ENCODE peak calls at places on chromosomes 6 and 20, in seven cellular contexts. One of them, this sample, is unnamed.

GRCh38 chr6:137927777-137928218 is 60.7 kb downstream of the TNFAIP3 start:
- DNase-seq in psoas muscle: no peak
- DNase-seq in T-helper 17 cell: peak; percentile 76
- DNase-seq in NCI-H2029: no peak
- DNase-seq in D721Med: no peak
- DNase-seq in MG63: peak; percentile 4
- DNase-seq in SW 1271: no peak
- DNase-seq in this sample: no peak

GRCh38 chr20:18739785-18740184 is 73.8 kb upstream of the SCP2D1 start:
- DNase-seq in psoas muscle: no peak
- DNase-seq in D721Med: no peak
- DNase-seq in NCI-H2029: no peak
- DNase-seq in SW 1271: no peak
- DNase-seq in T-helper 17 cell: no peak
- DNase-seq in MG63: peak; percentile 27
- DNase-seq in this sample: peak; percentile 99

GRCh38 chr6:63259153-63259552 is 47.9 kb downstream of the FKBP1C start:
- DNase-seq in psoas muscle: no peak
- DNase-seq in T-helper 17 cell: no peak
- DNase-seq in D721Med: no peak
- DNase-seq in MG63: no peak
- DNase-seq in NCI-H2029: no peak
- DNase-seq in SW 1271: no peak
- DNase-seq in this sample: no peak

GRCh38 chr6:75759207-75759606 is 10.2 kb downstream of the MYO6 start:
- DNase-seq in D721Med: no peak
- DNase-seq in T-helper 17 cell: no peak
- DNase-seq in MG63: no peak
- DNase-seq in psoas muscle: no peak
- DNase-seq in SW 1271: no peak
- DNase-seq in NCI-H2029: no peak
- DNase-seq in this sample: no peak

GRCh38 chr20:23546435-23547144 is 21.7 kb downstream of the CST9L start:
- DNase-seq in psoas muscle: no peak
- DNase-seq in NCI-H2029: no peak
- DNase-seq in MG63: no peak
- DNase-seq in T-helper 17 cell: no peak
- DNase-seq in SW 1271: no peak
- DNase-seq in D721Med: no peak
- DNase-seq in this sample: no peak

GRCh38 chr6:113644861-113645575 is 212.1 kb upstream of the MARCKS start:
- DNase-seq in MG63: no peak
- DNase-seq in psoas muscle: no peak
- DNase-seq in D721Med: no peak
- DNase-seq in SW 1271: no peak
- DNase-seq in T-helper 17 cell: no peak
- DNase-seq in NCI-H2029: no peak
- DNase-seq in this sample: peak; percentile 99

GRCh38 chr6:163405412-163406309 is 8.9 kb upstream of the QKI start:
- DNase-seq in T-helper 17 cell: no peak
- DNase-seq in D721Med: no peak
- DNase-seq in MG63: peak; percentile 38
- DNase-seq in NCI-H2029: peak; percentile 15
- DNase-seq in psoas muscle: peak; percentile 65
- DNase-seq in SW 1271: no peak
- DNase-seq in this sample: no peak

GRCh38 chr6:56902551-56903464 is 52.1 kb upstream of the BEND6 start:
- DNase-seq in NCI-H2029: no peak
- DNase-seq in psoas muscle: no peak
- DNase-seq in D721Med: no peak
- DNase-seq in SW 1271: peak; percentile 48
- DNase-seq in T-helper 17 cell: no peak
- DNase-seq in MG63: peak; percentile 12
- DNase-seq in this sample: peak; percentile 79

GRCh38 chr20:60454491-60454890 is 496.3 kb downstream of the CDH26 start:
- DNase-seq in D721Med: no peak
- DNase-seq in T-helper 17 cell: no peak
- DNase-seq in NCI-H2029: no peak
- DNase-seq in psoas muscle: no peak
- DNase-seq in SW 1271: no peak
- DNase-seq in MG63: no peak
- DNase-seq in this sample: no peak

GRCh38 chr6:3032986-3033385 is 33.3 kb downstream of the NQO2 start:
- DNase-seq in T-helper 17 cell: no peak
- DNase-seq in psoas muscle: no peak
- DNase-seq in SW 1271: no peak
- DNase-seq in D721Med: no peak
- DNase-seq in NCI-H2029: no peak
- DNase-seq in MG63: no peak
- DNase-seq in this sample: peak; percentile 51

GRCh38 chr6:41634657-41635056 is 3.6 kb upstream of the MDFI start:
- DNase-seq in D721Med: no peak
- DNase-seq in MG63: no peak
- DNase-seq in psoas muscle: no peak
- DNase-seq in SW 1271: no peak
- DNase-seq in T-helper 17 cell: no peak
- DNase-seq in NCI-H2029: no peak
- DNase-seq in this sample: peak; percentile 43

GRCh38 chr6:164753517-164753916 is 555.9 kb downstream of the C6orf118 start:
- DNase-seq in MG63: peak; percentile 44
- DNase-seq in T-helper 17 cell: no peak
- DNase-seq in D721Med: no peak
- DNase-seq in NCI-H2029: no peak
- DNase-seq in SW 1271: no peak
- DNase-seq in psoas muscle: no peak
- DNase-seq in this sample: no peak

GRCh38 chr6:132198896-132199295 is 202.4 kb downstream of the MOXD1 start:
- DNase-seq in D721Med: no peak
- DNase-seq in MG63: peak; percentile 28
- DNase-seq in psoas muscle: no peak
- DNase-seq in T-helper 17 cell: no peak
- DNase-seq in NCI-H2029: no peak
- DNase-seq in SW 1271: no peak
- DNase-seq in this sample: no peak

GRCh38 chr20:12554416-12554815 is 454.4 kb upstream of the SPTLC3 start:
- DNase-seq in NCI-H2029: no peak
- DNase-seq in psoas muscle: no peak
- DNase-seq in D721Med: no peak
- DNase-seq in MG63: peak; percentile 56
- DNase-seq in SW 1271: no peak
- DNase-seq in T-helper 17 cell: no peak
- DNase-seq in this sample: no peak

GRCh38 chr6:46062312-46062711 is 46.7 kb upstream of the CLIC5 start:
- DNase-seq in psoas muscle: no peak
- DNase-seq in T-helper 17 cell: no peak
- DNase-seq in D721Med: no peak
- DNase-seq in NCI-H2029: peak; percentile 67
- DNase-seq in SW 1271: no peak
- DNase-seq in MG63: no peak
- DNase-seq in this sample: peak; percentile 16

GRCh38 chr20:48789781-48790544 is 37.8 kb downstream of the PREX1 start:
- DNase-seq in psoas muscle: no peak
- DNase-seq in NCI-H2029: no peak
- DNase-seq in T-helper 17 cell: no peak
- DNase-seq in MG63: no peak
- DNase-seq in D721Med: no peak
- DNase-seq in SW 1271: no peak
- DNase-seq in this sample: no peak

GRCh38 chr6:33792990-33793389 is 4.1 kb upstream of the LEMD2 start:
- DNase-seq in T-helper 17 cell: no peak
- DNase-seq in MG63: no peak
- DNase-seq in SW 1271: no peak
- DNase-seq in psoas muscle: no peak
- DNase-seq in NCI-H2029: no peak
- DNase-seq in D721Med: no peak
- DNase-seq in this sample: no peak

GRCh38 chr6:33732819-33733218 is 13.9 kb downstream of the IP6K3 start:
- DNase-seq in T-helper 17 cell: no peak
- DNase-seq in D721Med: no peak
- DNase-seq in MG63: peak; percentile 31
- DNase-seq in SW 1271: no peak
- DNase-seq in psoas muscle: no peak
- DNase-seq in NCI-H2029: no peak
- DNase-seq in this sample: no peak

GRCh38 chr6:4021862-4022715 is 56.8 kb downstream of the FAM217A start:
- DNase-seq in D721Med: no peak
- DNase-seq in NCI-H2029: peak; percentile 38
- DNase-seq in psoas muscle: no peak
- DNase-seq in MG63: peak; percentile 13
- DNase-seq in T-helper 17 cell: no peak
- DNase-seq in SW 1271: peak; percentile 68
- DNase-seq in this sample: no peak

This sample was measured in amniotic epithelial cell.